ENCODE peak calls at places on chromosomes 7 and 10, in eight cellular contexts. Q is ACHN; Y is tibial artery; E is natural killer cell treated with Interleukin-12 subunit alpha and Interleukin-12 subunit beta and Interleukin-15 and Interleukin-18, amount 100 ng/mL, for 72 hours; C is cardiac fibroblast; H is thyroid gland; W is M059J; A is GM18507. B is an unnamed sample.

GRCh38 chr10:112484399-112484798 is 37.4 kb downstream of the VTI1A start:
- DNase-seq in Q (no peak), Y (no peak), E (no peak), C (no peak), H (no peak), W (no peak), A (no peak), B (no peak)

GRCh38 chr10:126058507-126058906 is 162.1 kb downstream of the FANK1 start:
- DNase-seq in Q (no peak), Y (no peak), E (no peak), C (no peak), H (no peak), W (no peak), A (no peak), B (no peak)

GRCh38 chr10:17872191-17873091 is 63.3 kb downstream of the MRC1 start:
- DNase-seq in Q (peak), Y (no peak), E (no peak), C (peak), H (no peak), W (peak), A (no peak), B (no peak)

GRCh38 chr10:33609546-33609945 is 275.1 kb upstream of the NRP1 start:
- DNase-seq in Q (no peak), Y (no peak), E (no peak), C (no peak), H (no peak), W (no peak), A (no peak), B (no peak)

GRCh38 chr7:149883452-149883861 is 9.7 kb downstream of the ATP6V0E2 start:
- DNase-seq in Q (peak), Y (peak), E (peak), C (peak), H (peak), W (peak), A (no peak), B (peak)

GRCh38 chr7:22990588-22990949 is 23.4 kb downstream of the HYCC1 start:
- DNase-seq in Q (peak), Y (no peak), E (no peak), C (no peak), H (no peak), W (peak), A (no peak), B (no peak)

GRCh38 chr7:111755388-111755787 is 193.1 kb upstream of the IMMP2L start:
- DNase-seq in Q (no peak), Y (no peak), E (no peak), C (no peak), H (peak), W (no peak), A (no peak), B (no peak)

GRCh38 chr7:45912972-45913371 is 8.1 kb downstream of the IGFBP3 start:
- DNase-seq in Q (no peak), Y (no peak), E (no peak), C (no peak), H (no peak), W (no peak), A (no peak), B (no peak)

GRCh38 chr7:130904031-130904757 is 170.2 kb upstream of the KLF14 start:
- DNase-seq in Q (peak), Y (no peak), E (no peak), C (peak), H (no peak), W (peak), A (no peak), B (no peak)

GRCh38 chr10:5234106-5234877 is 37.7 kb downstream of the AKR1C4 start:
- DNase-seq in Q (no peak), Y (peak), E (no peak), C (peak), H (no peak), W (peak), A (no peak), B (peak)

GRCh38 chr7:100859856-100860255 is 7.3 kb upstream of the TRIP6 start:
- DNase-seq in Q (no peak), Y (no peak), E (no peak), C (no peak), H (no peak), W (no peak), A (no peak), B (no peak)

GRCh38 chr10:124008187-124008970 is 85.0 kb downstream of the CHST15 start:
- DNase-seq in Q (no peak), Y (peak), E (no peak), C (no peak), H (no peak), W (no peak), A (no peak), B (no peak)